ENCODE peak calls at places on chromosomes 5 and 9, in six cellular contexts. O is non-pigmented ciliary epithelial cell; N is WTC11; J is D721Med; D is SW 1271; C is activated CD4-positive, alpha-beta memory T cell treated with anti-CD3 and anti-CD28 coated beads, Interleukin-2, amount 10 ng/mL, durations not matched to agents 7 days and 5 days. K is an unnamed sample.

GRCh38 chr5:3511774-3512173 is 83.9 kb upstream of the IRX1 start:
- DNase-seq in D (no peak), J (no peak), C (no peak), N (no peak), O (no peak), K (no peak)

GRCh38 chr9:107760469-107761242 is 271.1 kb upstream of the KLF4 start:
- DNase-seq in C (no peak), J (no peak), N (no peak), O (no peak), D (no peak), K (no peak)

GRCh38 chr9:126151031-126151670 is 175.5 kb upstream of the MVB12B start:
- DNase-seq in N (no peak), J (no peak), O (no peak), D (no peak), C (no peak), K (no peak)

GRCh38 chr5:150398432-150399157 is 14.1 kb downstream of the CD74 start:
- DNase-seq in C (no peak), N (peak), J (no peak), D (no peak), O (no peak), K (no peak)

GRCh38 chr5:175691761-175692160 is 33.9 kb downstream of the HRH2 start:
- DNase-seq in C (no peak), J (no peak), N (no peak), D (no peak), O (no peak), K (no peak)

GRCh38 chr9:130447193-130447816 is 2.5 kb downstream of the ASS1 start:
- DNase-seq in C (no peak), N (no peak), J (no peak), O (no peak), D (no peak), K (no peak)

GRCh38 chr9:83473488-83473971 is 64.7 kb downstream of the FRMD3 start:
- DNase-seq in C (no peak), O (no peak), D (no peak), N (no peak), J (no peak), K (no peak)

GRCh38 chr5:178201927-178202235 is 2.5 kb upstream of the HNRNPAB start:
- DNase-seq in O (no peak), J (no peak), C (no peak), D (no peak), N (peak), K (no peak)

GRCh38 chr9:86481466-86481865 is 127.3 kb upstream of the TUT7 start:
- DNase-seq in N (no peak), C (no peak), D (no peak), J (no peak), O (no peak), K (no peak)

GRCh38 chr9:114494776-114495569 is 10.3 kb downstream of the WHRN start:
- DNase-seq in N (no peak), D (no peak), J (no peak), O (no peak), C (no peak), K (no peak)

GRCh38 chr9:13971415-13971814 is 342.5 kb downstream of the NFIB start:
- DNase-seq in N (no peak), J (no peak), C (no peak), O (no peak), D (no peak), K (no peak)

GRCh38 chr5:177132504-177133118 is 962 bp upstream of the NSD1 start:
- DNase-seq in C (no peak), J (no peak), D (no peak), O (no peak), N (peak), K (no peak)

GRCh38 chr9:79896390-79896789 is 324.6 kb downstream of the TLE4 start:
- DNase-seq in D (no peak), C (no peak), J (no peak), N (no peak), O (no peak), K (no peak)

GRCh38 chr9:84851935-84852585 is 182.5 kb downstream of the NTRK2 start:
- DNase-seq in O (peak), C (no peak), D (no peak), J (no peak), N (peak), K (peak)

GRCh38 chr9:123362856-123363255 is 6.9 kb downstream of the CRB2 start:
- DNase-seq in O (no peak), N (no peak), D (no peak), C (no peak), J (no peak), K (no peak)

GRCh38 chr9:14279671-14280070 is 34.3 kb downstream of the NFIB start:
- DNase-seq in O (no peak), D (no peak), J (no peak), C (no peak), N (no peak), K (no peak)

GRCh38 chr5:148394587-148395019 is 10.8 kb downstream of the FBXO38 start:
- DNase-seq in D (no peak), J (no peak), C (no peak), N (no peak), O (no peak), K (no peak)

GRCh38 chr5:22470408-22470807 is 382.7 kb downstream of the CDH12 start:
- DNase-seq in O (no peak), J (no peak), C (no peak), D (no peak), N (no peak), K (no peak)

GRCh38 chr9:122192261-122192875 is 32.7 kb downstream of the MORN5 start:
- DNase-seq in N (no peak), C (no peak), O (no peak), D (no peak), J (no peak), K (no peak)

GRCh38 chr5:170184007-170184687 is 48.6 kb upstream of the C5orf58 start:
- DNase-seq in D (no peak), J (no peak), C (peak), N (peak), O (peak), K (peak)

GRCh38 chr5:170405822-170406221 is 16.7 kb upstream of the KCNMB1 start:
- DNase-seq in N (no peak), J (no peak), O (no peak), D (no peak), C (no peak), K (no peak)

GRCh38 chr9:112569186-112569585 is 82.6 kb downstream of the KIAA1958 start:
- DNase-seq in O (peak), J (no peak), D (no peak), N (no peak), C (no peak), K (no peak)

GRCh38 chr5:124572973-124573372 is 173.5 kb downstream of the ZNF608 start:
- DNase-seq in C (no peak), O (no peak), J (no peak), N (peak), D (no peak), K (no peak)

GRCh38 chr5:69368458-69369368 is 607 bp downstream of the AK6 start:
- DNase-seq in O (no peak), C (no peak), J (no peak), D (peak), N (no peak), K (no peak)

GRCh38 chr5:56607551-56607950 is 207.8 kb upstream of the MAP3K1 start:
- DNase-seq in N (no peak), C (no peak), D (no peak), J (no peak), O (peak), K (no peak)

GRCh38 chr9:129363216-129363873 is 185.3 kb upstream of the IER5L start:
- DNase-seq in N (no peak), D (no peak), C (no peak), J (no peak), O (no peak), K (no peak)

GRCh38 chr5:151162794-151163193 is 5.2 kb upstream of the ANXA6 start:
- DNase-seq in O (no peak), C (no peak), D (no peak), J (no peak), N (no peak), K (no peak)

GRCh38 chr5:112758676-112759075 is 21.0 kb downstream of the APC start:
- DNase-seq in C (no peak), J (no peak), D (no peak), O (no peak), N (no peak), K (no peak)

GRCh38 chr5:136012041-136012804 is 16.6 kb upstream of the TGFBI start:
- DNase-seq in J (no peak), D (no peak), N (no peak), C (no peak), O (no peak), K (no peak)

GRCh38 chr9:72361227-72361626 is 3.8 kb downstream of the ZFAND5 start:
- DNase-seq in O (no peak), C (no peak), N (no peak), D (no peak), J (no peak), K (no peak)

K was measured in prostate gland.